ENCODE peak calls at places on chromosome 4, in four cellular contexts. J, Z, O and A are unnamed samples.

GRCh38 chr4:98822144-98822543 is 106.8 kb downstream of the EIF4E start:
- DNase-seq in J (no peak), Z (no peak), O (no peak), A (no peak)

GRCh38 chr4:23084559-23085248 is 392.0 kb downstream of the GBA3 start:
- DNase-seq in J (no peak), Z (no peak), O (no peak), A (no peak)

GRCh38 chr4:169115897-169116254 is 105.8 kb upstream of the CBR4 start:
- DNase-seq in J (no peak), Z (no peak), O (no peak), A (no peak)

GRCh38 chr4:81499840-81500239 is 28.1 kb upstream of the RASGEF1B start:
- DNase-seq in J (no peak), Z (no peak), O (no peak), A (no peak)

GRCh38 chr4:176534566-176534965 is 214.8 kb downstream of the SPCS3 start:
- DNase-seq in J (no peak), Z (no peak), O (no peak), A (no peak)

GRCh38 chr4:103774326-103774725 is 54.5 kb upstream of the TACR3 start:
- DNase-seq in J (no peak), Z (no peak), O (no peak), A (no peak)

GRCh38 chr4:185101354-185101890 is 41.6 kb upstream of the SLC25A4 start:
- DNase-seq in J (no peak), Z (no peak), O (no peak), A (no peak)

GRCh38 chr4:185682236-185682635 is 129.8 kb downstream of the SORBS2 start:
- DNase-seq in J (peak; percentile 12), Z (no peak), O (no peak), A (no peak)

GRCh38 chr4:146545102-146545501 is 23.4 kb upstream of the SLC10A7 start:
- DNase-seq in J (peak; percentile 13), Z (no peak), O (no peak), A (no peak)

GRCh38 chr4:188201851-188202250 is 62.6 kb downstream of the TRIML1 start:
- DNase-seq in J (no peak), Z (no peak), O (no peak), A (no peak)

GRCh38 chr4:76182463-76182862 is 31.2 kb downstream of the SCARB2 start:
- DNase-seq in J (no peak), Z (no peak), O (no peak), A (no peak)

GRCh38 chr4:93810340-93810992 is 18.1 kb upstream of the ATOH1 start:
- DNase-seq in J (no peak), Z (no peak), O (no peak), A (no peak)

GRCh38 chr4:138204507-138204906 is 37.6 kb downstream of the SLC7A11 start:
- DNase-seq in J (no peak), Z (no peak), O (no peak), A (no peak)

GRCh38 chr4:153113061-153113837 is 91.0 kb upstream of the TRIM2 start:
- DNase-seq in J (no peak), Z (no peak), O (no peak), A (no peak)

GRCh38 chr4:168815373-168816345 is 194.4 kb downstream of the CBR4 start:
- DNase-seq in J (no peak), Z (no peak), O (no peak), A (no peak)

GRCh38 chr4:127783971-127784519 is 1.9 kb downstream of the HSPA4L start:
- DNase-seq in J (no peak), Z (no peak), O (no peak), A (no peak)

GRCh38 chr4:127793528-127793927 is 11.4 kb downstream of the HSPA4L start:
- DNase-seq in J (no peak), Z (no peak), O (no peak), A (no peak)

GRCh38 chr4:127783026-127783769 is 1.1 kb downstream of the HSPA4L start:
- DNase-seq in J (peak; percentile 42), Z (peak; percentile 66), O (peak; percentile 22), A (no peak)

GRCh38 chr4:127788517-127788916 is 6.4 kb downstream of the HSPA4L start:
- DNase-seq in J (no peak), Z (no peak), O (no peak), A (no peak)
- TF ChIP-seq CTCF in J (no peak), Z (peak; percentile 26), O (peak; percentile 12), A (no peak)

GRCh38 chr4:57085278-57085677 is 24.9 kb downstream of the IGFBP7 start:
- DNase-seq in J (no peak), Z (no peak), O (no peak), A (no peak)

GRCh38 chr4:57080781-57081650 is 29.2 kb downstream of the IGFBP7 start:
- DNase-seq in J (no peak), Z (no peak), O (no peak), A (no peak)

GRCh38 chr4:57084360-57084759 is 25.8 kb downstream of the IGFBP7 start:
- DNase-seq in J (no peak), Z (no peak), O (no peak), A (no peak)

GRCh38 chr4:57081651-57082349 is 28.4 kb downstream of the IGFBP7 start:
- DNase-seq in J (no peak), Z (no peak), O (no peak), A (no peak)

GRCh38 chr4:57083107-57083506 is 27.1 kb downstream of the IGFBP7 start:
- DNase-seq in J (no peak), Z (no peak), O (no peak), A (no peak)
- TF ChIP-seq CTCF in J (no peak), Z (no peak), O (no peak), A (no peak)

GRCh38 chr4:121943941-121944340 is 7.9 kb downstream of the TRPC3 start:
- DNase-seq in J (no peak), Z (no peak), O (no peak), A (no peak)
- TF ChIP-seq CTCF in J (no peak), Z (no peak), O (peak; percentile 43), A (no peak)

GRCh38 chr4:111630705-111631104 is 514.5 kb upstream of the FAM241A start:
- DNase-seq in J (no peak), Z (no peak), O (no peak), A (no peak)
- TF ChIP-seq CTCF in J (peak; percentile 57), Z (peak; percentile 37), O (peak; percentile 55), A (peak; percentile 62)

GRCh38 chr4:55005910-55006309 is 119.5 kb downstream of the KDR start:
- DNase-seq in J (no peak), Z (no peak), O (no peak), A (no peak)

GRCh38 chr4:55004831-55005230 is 120.6 kb downstream of the KDR start:
- DNase-seq in J (no peak), Z (no peak), O (no peak), A (no peak)

GRCh38 chr4:55010550-55010949 is 114.8 kb downstream of the KDR start:
- DNase-seq in J (no peak), Z (no peak), O (no peak), A (no peak)

GRCh38 chr4:55012363-55013255 is 112.8 kb downstream of the KDR start:
- DNase-seq in J (no peak), Z (no peak), O (no peak), A (no peak)

GRCh38 chr4:55008166-55009056 is 117.0 kb downstream of the KDR start:
- DNase-seq in J (peak; percentile 1), Z (no peak), O (no peak), A (no peak)
- TF ChIP-seq CTCF in J (no peak), Z (peak; percentile 51), O (no peak), A (peak; percentile 33)

GRCh38 chr4:8940792-8941491 is 69.3 kb upstream of the HMX1 start:
- DNase-seq in J (no peak), Z (no peak), O (no peak), A (no peak)
- TF ChIP-seq CTCF in J (peak; percentile 22), Z (peak; percentile 31), O (peak; percentile 55), A (peak; percentile 39)

GRCh38 chr4:154349829-154350228 is 141.8 kb downstream of the DCHS2 start:
- DNase-seq in J (peak; percentile 4), Z (no peak), O (no peak), A (no peak)
- TF ChIP-seq CTCF in J (peak; percentile 29), Z (no peak), O (peak; percentile 58), A (peak; percentile 30)

GRCh38 chr4:44120646-44121045 is 328.0 kb downstream of the KCTD8 start:
- DNase-seq in J (no peak), Z (no peak), O (no peak), A (no peak)
- TF ChIP-seq CTCF in J (no peak), Z (no peak), O (no peak), A (no peak)